ENCODE peak calls at places on chromosomes 12 and 14, in five cellular contexts. I is mammary epithelial cell, F is IMR-90, N is upper lobe of right lung, Z is sigmoid colon. J is an unnamed sample.
A peak's percentile ranks its signal among the peaks of the same experiment; 100 is the strongest.

GRCh38 chr14:21382886-21383847 is 652 bp downstream of the SUPT16H start:
- DNase-seq in I (peak; percentile 55), F (peak; percentile 51), N (peak; percentile 68), Z (peak; percentile 73), J (peak; percentile 33)

GRCh38 chr12:98220636-98221035 is 294.8 kb upstream of the TMPO start:
- DNase-seq in I (no peak), F (no peak), N (no peak), Z (no peak), J (no peak)

GRCh38 chr14:51849095-51849494 is 11.3 kb upstream of the GNG2 start:
- DNase-seq in I (peak; percentile 77), F (peak; percentile 51), N (no peak), Z (no peak), J (no peak)

GRCh38 chr14:69313176-69313575 is 53.2 kb downstream of the GALNT16 start:
- DNase-seq in I (no peak), F (no peak), N (peak; percentile 33), Z (peak; percentile 38), J (no peak)

GRCh38 chr14:98167253-98167652 is 1104.7 kb downstream of the BCL11B start:
- DNase-seq in I (no peak), F (no peak), N (no peak), Z (no peak), J (no peak)

GRCh38 chr14:34064349-34064748 is 113.5 kb upstream of the EGLN3 start:
- DNase-seq in I (peak; percentile 40), F (peak; percentile 11), N (no peak), Z (peak; percentile 87), J (no peak)

GRCh38 chr14:62778847-62779246 is 266.4 kb downstream of the KCNH5 start:
- DNase-seq in I (peak; percentile 49), F (peak; percentile 53), N (no peak), Z (no peak), J (no peak)

GRCh38 chr12:46187023-46187422 is 81.8 kb downstream of the SLC38A1 start:
- DNase-seq in I (peak; percentile 72), F (peak; percentile 93), N (no peak), Z (peak; percentile 75), J (peak; percentile 59)

GRCh38 chr14:89702151-89702936 is 252.2 kb downstream of the EFCAB11 start:
- DNase-seq in I (no peak), F (peak; percentile 67), N (no peak), Z (peak; percentile 73), J (no peak)

GRCh38 chr12:102063066-102063465 is 1.3 kb upstream of the WASHC3 start:
- DNase-seq in I (no peak), F (no peak), N (no peak), Z (no peak), J (no peak)

GRCh38 chr14:21039059-21039422 is 3.1 kb upstream of the RNASE7 start:
- DNase-seq in I (peak; percentile 33), F (peak; percentile 43), N (peak; percentile 75), Z (peak; percentile 97), J (no peak)

GRCh38 chr14:75252254-75252837 is 26.3 kb upstream of the FOS start:
- DNase-seq in I (peak; percentile 63), F (no peak), N (peak; percentile 55), Z (no peak), J (no peak)

GRCh38 chr12:70719672-70720420 is 82.6 kb upstream of the PTPRB start:
- DNase-seq in I (peak; percentile 9), F (peak; percentile 36), N (peak; percentile 67), Z (peak; percentile 66), J (peak; percentile 46)

GRCh38 chr12:47346251-47347019 is 266.7 kb upstream of the AMIGO2 start:
- DNase-seq in I (no peak), F (no peak), N (no peak), Z (no peak), J (no peak)

GRCh38 chr14:63204407-63205280 is at the start of gene RHOJ:
- DNase-seq in I (peak; percentile 36), F (peak; percentile 32), N (no peak), Z (peak; percentile 66), J (peak; percentile 19)

GRCh38 chr12:104653730-104654328 is 197.1 kb downstream of the CHST11 start:
- DNase-seq in I (no peak), F (no peak), N (no peak), Z (no peak), J (no peak)

GRCh38 chr12:51721281-51721940 is 127.1 kb downstream of the FIGNL2 start:
- DNase-seq in I (no peak), F (peak; percentile 36), N (peak; percentile 72), Z (peak; percentile 70), J (peak; percentile 9)

GRCh38 chr14:65359503-65359902 is 53.0 kb upstream of the FUT8 start:
- DNase-seq in I (peak; percentile 62), F (peak; percentile 59), N (no peak), Z (no peak), J (no peak)

GRCh38 chr14:74562515-74563232 is 49.4 kb downstream of the LTBP2 start:
- DNase-seq in I (no peak), F (peak; percentile 36), N (no peak), Z (no peak), J (no peak)

GRCh38 chr14:22400590-22401259 is 188.3 kb downstream of the DAD1 start:
- DNase-seq in I (no peak), F (no peak), N (no peak), Z (no peak), J (no peak)

DNA sequence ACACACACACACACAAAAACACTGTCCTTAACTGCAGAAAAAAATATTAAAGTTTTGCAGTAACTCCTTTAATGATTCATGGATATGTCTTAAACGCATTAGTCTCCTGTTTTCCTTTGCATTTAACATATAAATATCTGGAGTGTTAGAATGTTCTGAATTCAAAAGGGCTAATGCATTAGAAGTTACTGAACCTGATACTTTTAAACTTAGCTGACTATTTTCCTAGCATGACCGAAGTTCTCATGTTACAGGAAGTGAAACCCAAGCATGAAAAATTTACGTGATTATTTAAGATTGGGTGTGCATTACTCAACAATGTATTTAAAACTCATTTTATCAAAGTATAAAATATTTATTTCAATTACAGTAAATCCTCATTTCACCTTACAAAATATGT is 791.2 kb downstream of the FLRT2 start:
- DNase-seq in I (no peak), F (peak; percentile 49), N (no peak), Z (no peak), J (no peak)
- H3K27ac ChIP-seq in I (no peak overlapping the region), F (no peak overlapping the region), N (no peak overlapping the region), Z (no peak overlapping the region), J (no peak overlapping the region)

GRCh38 chr12:124804011-124804621 is 59.5 kb downstream of the SCARB1 start:
- DNase-seq in I (no peak), F (peak; percentile 13), N (peak; percentile 81), Z (peak; percentile 77), J (no peak)
- TF ChIP-seq CTCF in I (no peak), F (no peak), N (no peak), Z (no peak), J (no peak)

DNA sequence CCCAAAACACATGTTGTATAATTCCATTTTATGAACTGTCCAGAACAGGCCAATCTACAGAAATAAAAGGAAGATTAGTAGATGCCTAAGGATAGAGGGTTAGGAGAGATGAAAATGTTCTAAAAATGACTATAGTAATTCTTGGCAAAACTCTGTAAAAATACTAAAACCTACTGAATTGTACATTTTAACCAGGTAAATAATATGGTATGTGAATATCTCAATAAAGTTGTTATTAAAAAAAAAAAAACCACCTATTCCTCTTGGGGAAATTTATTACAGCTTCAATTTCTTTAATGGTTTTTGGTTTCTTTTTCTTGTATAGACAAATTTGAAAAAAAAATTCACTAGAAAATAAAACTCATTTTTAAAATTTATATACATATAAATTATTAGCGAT is 33.2 kb downstream of the YAF2 start:
- DNase-seq in I (no peak), F (no peak), N (no peak), Z (no peak), J (no peak)
- H3K27ac ChIP-seq in I (no peak overlapping the region), F (no peak overlapping the region), N (no peak overlapping the region), Z (no peak overlapping the region), J (no peak overlapping the region)

GRCh38 chr12:40164034-40164433 is 58.2 kb upstream of the SLC2A13 start:
- DNase-seq in I (no peak), F (no peak), N (no peak), Z (no peak), J (no peak)
- TF ChIP-seq CTCF in I (no peak), F (no peak), N (no peak), Z (no peak), J (no peak)

GRCh38 chr12:53613821-53614220 is 12.4 kb downstream of the ATF7 start:
- DNase-seq in I (peak; percentile 82), F (peak; percentile 23), N (no peak), Z (no peak), J (no peak)
- H3K27ac ChIP-seq in I (peak overlapping the region; percentile 34), F (no peak overlapping the region), N (no peak overlapping the region), Z (no peak overlapping the region), J (no peak overlapping the region)

GRCh38 chr14:77616454-77617229 is at the start of gene SPTLC2:
- DNase-seq in I (peak; percentile 99), F (peak; percentile 99), N (peak; percentile 99), Z (peak; percentile 100), J (peak; percentile 100)
- TF ChIP-seq CTCF in I (peak; percentile 30), F (peak; percentile 15), N (no peak), Z (no peak), J (peak; percentile 10)

GRCh38 chr12:90124289-90124688 is 415.7 kb upstream of the ATP2B1 start:
- DNase-seq in I (peak; percentile 12), F (no peak), N (no peak), Z (no peak), J (no peak)

GRCh38 chr12:90124914-90125313 is 416.3 kb upstream of the ATP2B1 start:
- DNase-seq in I (no peak), F (no peak), N (no peak), Z (no peak), J (no peak)

GRCh38 chr12:90126125-90126524 is 417.5 kb upstream of the ATP2B1 start:
- DNase-seq in I (no peak), F (no peak), N (no peak), Z (no peak), J (no peak)

GRCh38 chr12:90129369-90130030 is 420.9 kb upstream of the ATP2B1 start:
- DNase-seq in I (no peak), F (no peak), N (no peak), Z (no peak), J (no peak)

DNA sequence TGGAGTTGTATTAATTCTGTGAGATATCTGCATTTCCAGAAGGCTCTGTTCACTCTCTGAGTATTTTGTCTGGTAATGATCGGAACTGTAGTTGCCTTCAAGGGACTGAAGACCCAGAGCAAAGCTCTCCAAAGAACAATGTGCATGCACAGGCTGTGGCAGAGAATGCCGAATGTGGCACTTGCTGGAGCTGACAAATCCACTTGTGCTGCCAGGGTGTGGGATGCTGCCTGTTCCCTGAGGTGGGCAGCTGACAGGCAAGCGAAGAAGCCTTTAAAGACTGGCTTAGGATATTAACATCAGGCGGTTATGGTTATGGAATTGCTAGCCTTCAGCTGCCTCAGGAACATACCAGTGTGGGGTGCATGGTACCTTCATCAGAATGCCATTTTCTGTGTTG is 419.9 kb upstream of the ATP2B1 start:
- DNase-seq in I (no peak), F (no peak), N (no peak), Z (no peak), J (no peak)
- H3K27ac ChIP-seq in I (no peak overlapping the region), F (no peak overlapping the region), N (no peak overlapping the region), Z (no peak overlapping the region), J (no peak overlapping the region)